ENCODE peak calls at places on chromosome 4, in five cellular contexts. S is ovary, R is vagina, T is GM23338, U is cardiac muscle cell. L is an unnamed sample.

GRCh38 chr4:166065324-166065723 is 192.3 kb downstream of the TLL1 start:
- DNase-seq in U (no peak), S (no peak), R (no peak), T (no peak), L (no peak)

GRCh38 chr4:142528433-142528832 is 317.7 kb downstream of the INPP4B start:
- DNase-seq in U (no peak), T (no peak), R (no peak), S (no peak), L (no peak)

GRCh38 chr4:39054497-39054896 is 7.5 kb upstream of the KLHL5 start:
- DNase-seq in S (no peak), R (no peak), T (no peak), U (no peak), L (no peak)

GRCh38 chr4:113636877-113637276 is 124.7 kb downstream of the CAMK2D start:
- DNase-seq in U (peak; percentile 78), T (no peak), S (no peak), R (no peak), L (no peak)

GRCh38 chr4:168923526-168924194 is 86.4 kb downstream of the CBR4 start:
- DNase-seq in T (peak; percentile 94), S (no peak), R (no peak), U (peak; percentile 87), L (no peak)

GRCh38 chr4:39715788-39716187 is 17.9 kb downstream of the UBE2K start:
- DNase-seq in T (no peak), R (no peak), U (no peak), S (no peak), L (no peak)

GRCh38 chr4:24913099-24913445 is 230 bp upstream of the CCDC149 start:
- DNase-seq in S (no peak), T (no peak), R (no peak), U (no peak), L (no peak)

GRCh38 chr4:6986781-6987565 is 56.2 kb upstream of the TADA2B start:
- DNase-seq in R (no peak), T (peak; percentile 97), S (peak; percentile 97), U (peak; percentile 97), L (peak; percentile 95)

GRCh38 chr4:61511716-61512488 is 311.8 kb downstream of the ADGRL3 start:
- DNase-seq in T (no peak), U (peak; percentile 80), R (no peak), S (no peak), L (no peak)

GRCh38 chr4:126081336-126081735 is 766.6 kb downstream of the FAT4 start:
- DNase-seq in U (no peak), T (no peak), R (no peak), S (no peak), L (no peak)

GRCh38 chr4:157204634-157205244 is 15.8 kb upstream of the GRIA2 start:
- DNase-seq in U (peak; percentile 24), R (no peak), S (no peak), T (peak; percentile 76), L (peak; percentile 81)

GRCh38 chr4:67725981-67726380 is 25.0 kb upstream of the UBA6 start:
- DNase-seq in T (no peak), R (no peak), S (no peak), U (no peak), L (no peak)

GRCh38 chr4:85367815-85368214 is 107.1 kb upstream of the ARHGAP24 start:
- DNase-seq in R (no peak), U (no peak), S (no peak), T (peak; percentile 49), L (no peak)

GRCh38 chr4:184102488-184102887 is 115.2 kb downstream of the ENPP6 start:
- DNase-seq in R (no peak), U (no peak), T (no peak), S (no peak), L (no peak)

GRCh38 chr4:173521474-173522159 is 8.4 kb downstream of the HAND2 start:
- DNase-seq in S (peak; percentile 66), R (peak; percentile 82), T (peak; percentile 35), U (no peak), L (no peak)
- H3K27ac ChIP-seq in S (peak overlapping the region; percentile 91), R (peak overlapping the region; percentile 90), T (no peak overlapping the region), U (peak overlapping the region; percentile 98), L (no peak overlapping the region)

DNA sequence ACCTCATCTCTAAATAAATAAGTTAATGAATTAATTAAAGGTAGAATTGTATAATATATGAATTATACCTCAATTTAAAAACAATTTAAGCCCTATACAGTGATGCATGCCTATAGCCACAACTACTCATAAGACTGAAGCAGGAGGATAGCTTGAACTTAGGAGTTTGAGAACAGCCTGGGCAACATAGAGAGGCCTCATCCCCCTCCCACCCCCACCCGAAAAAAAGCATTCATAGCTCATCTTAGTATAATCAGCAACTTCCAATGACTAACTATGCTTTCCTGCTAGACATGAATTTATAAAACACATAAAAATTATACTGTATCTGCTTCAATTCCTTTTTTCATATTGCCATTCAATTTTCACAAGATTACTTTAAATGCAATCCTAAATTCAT is 1.6 kb downstream of the LRBA start:
- DNase-seq in U (no peak), T (no peak), R (no peak), S (no peak), L (no peak)
- H3K4me3 ChIP-seq in U (peak overlapping the region; percentile 99), T (peak overlapping the region; percentile 67), R (peak overlapping the region; percentile 100), S (peak overlapping the region; percentile 5), L (peak overlapping the region; percentile 88)

GRCh38 chr4:150176559-150176958 is 98.3 kb downstream of the DCLK2 start:
- DNase-seq in S (no peak), R (no peak), U (peak; percentile 82), T (no peak), L (no peak)
- H3K27ac ChIP-seq in S (no peak overlapping the region), R (no peak overlapping the region), U (no peak overlapping the region), T (no peak overlapping the region), L (no peak overlapping the region)

DNA sequence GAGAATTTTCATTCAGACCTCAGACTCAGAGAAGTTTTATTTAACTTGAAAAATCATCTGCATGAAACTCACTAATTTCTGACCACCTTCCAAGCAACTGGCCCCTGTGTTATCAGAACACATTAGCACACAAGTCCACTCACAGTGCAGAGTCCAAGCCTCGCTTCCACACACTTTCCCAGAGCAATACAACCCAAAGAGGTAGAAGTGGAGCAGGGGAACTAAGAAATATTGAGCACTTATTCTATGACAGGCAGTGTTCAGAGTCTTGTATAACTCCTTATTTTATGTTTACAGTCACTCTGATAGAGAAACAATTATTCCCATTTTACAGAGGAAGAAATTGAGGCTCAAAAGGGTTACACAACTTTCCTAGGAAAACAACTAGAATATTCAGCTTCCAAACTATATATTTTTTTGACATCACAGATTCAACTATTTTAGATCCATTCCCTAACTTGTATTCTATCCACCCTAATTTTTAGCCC is 18.3 kb upstream of the TMEM154 start:
- DNase-seq in U (no peak), T (no peak), R (no peak), S (no peak), L (no peak)
- H3K4me3 ChIP-seq in U (no peak overlapping the region), T (no peak overlapping the region), R (no peak overlapping the region), S (no peak overlapping the region), L (no peak overlapping the region)